ENCODE peak calls at places on chromosomes 4 and X, in eight cellular contexts. One of them, this sample, is unnamed.

GRCh38 chrX:15244421-15244820 is 25.5 kb downstream of the ASB9 start:
- DNase-seq in activated naive CD8-positive, alpha-beta T cell treated with anti-CD3 and anti-CD28 coated beads for 36 hours: no peak
- DNase-seq in NT2/D1: no peak
- DNase-seq in H54: no peak
- DNase-seq in central memory CD4-positive, alpha-beta T cell: no peak
- DNase-seq in T-helper 17 cell: no peak
- DNase-seq in NCI-H1417: no peak
- DNase-seq in T-helper 2 cell: no peak
- DNase-seq in this sample: no peak

GRCh38 chr4:151184523-151185458 is 85.4 kb downstream of the RPS3A start:
- DNase-seq in T-helper 2 cell: no peak
- DNase-seq in activated naive CD8-positive, alpha-beta T cell treated with anti-CD3 and anti-CD28 coated beads for 36 hours: no peak
- DNase-seq in central memory CD4-positive, alpha-beta T cell: no peak
- DNase-seq in NCI-H1417: peak
- DNase-seq in NT2/D1: no peak
- DNase-seq in T-helper 17 cell: no peak
- DNase-seq in H54: peak
- DNase-seq in this sample: no peak

GRCh38 chr4:123869517-123870282 is 473.1 kb downstream of the SPRY1 start:
- DNase-seq in activated naive CD8-positive, alpha-beta T cell treated with anti-CD3 and anti-CD28 coated beads for 36 hours: no peak
- DNase-seq in H54: no peak
- DNase-seq in T-helper 17 cell: no peak
- DNase-seq in central memory CD4-positive, alpha-beta T cell: no peak
- DNase-seq in NCI-H1417: peak
- DNase-seq in NT2/D1: no peak
- DNase-seq in T-helper 2 cell: no peak
- DNase-seq in this sample: no peak

GRCh38 chr4:55868691-55869090 is 15.2 kb downstream of the EXOC1 start:
- DNase-seq in activated naive CD8-positive, alpha-beta T cell treated with anti-CD3 and anti-CD28 coated beads for 36 hours: no peak
- DNase-seq in NT2/D1: no peak
- DNase-seq in T-helper 2 cell: no peak
- DNase-seq in H54: no peak
- DNase-seq in T-helper 17 cell: no peak
- DNase-seq in NCI-H1417: no peak
- DNase-seq in central memory CD4-positive, alpha-beta T cell: no peak
- DNase-seq in this sample: no peak

GRCh38 chr4:108794136-108794535 is 31.3 kb upstream of the ETNPPL start:
- DNase-seq in activated naive CD8-positive, alpha-beta T cell treated with anti-CD3 and anti-CD28 coated beads for 36 hours: no peak
- DNase-seq in NT2/D1: no peak
- DNase-seq in NCI-H1417: no peak
- DNase-seq in central memory CD4-positive, alpha-beta T cell: no peak
- DNase-seq in T-helper 17 cell: no peak
- DNase-seq in T-helper 2 cell: no peak
- DNase-seq in H54: no peak
- DNase-seq in this sample: no peak

GRCh38 chrX:154332561-154332960 is 37.0 kb downstream of the TKTL1 start:
- DNase-seq in NCI-H1417: no peak
- DNase-seq in H54: no peak
- DNase-seq in T-helper 17 cell: no peak
- DNase-seq in central memory CD4-positive, alpha-beta T cell: no peak
- DNase-seq in activated naive CD8-positive, alpha-beta T cell treated with anti-CD3 and anti-CD28 coated beads for 36 hours: no peak
- DNase-seq in NT2/D1: no peak
- DNase-seq in T-helper 2 cell: no peak
- DNase-seq in this sample: no peak

GRCh38 chr4:186621959-186622553 is 66.7 kb upstream of the MTNR1A start:
- DNase-seq in activated naive CD8-positive, alpha-beta T cell treated with anti-CD3 and anti-CD28 coated beads for 36 hours: no peak
- DNase-seq in NCI-H1417: no peak
- DNase-seq in T-helper 2 cell: no peak
- DNase-seq in central memory CD4-positive, alpha-beta T cell: no peak
- DNase-seq in T-helper 17 cell: no peak
- DNase-seq in H54: peak
- DNase-seq in NT2/D1: no peak
- DNase-seq in this sample: no peak

GRCh38 chr4:6225469-6225868 is 25.1 kb upstream of the JAKMIP1 start:
- DNase-seq in T-helper 17 cell: no peak
- DNase-seq in T-helper 2 cell: no peak
- DNase-seq in central memory CD4-positive, alpha-beta T cell: no peak
- DNase-seq in activated naive CD8-positive, alpha-beta T cell treated with anti-CD3 and anti-CD28 coated beads for 36 hours: no peak
- DNase-seq in NCI-H1417: no peak
- DNase-seq in H54: peak
- DNase-seq in NT2/D1: peak
- DNase-seq in this sample: no peak

GRCh38 chr4:13415068-13415785 is 68.9 kb downstream of the RAB28 start:
- DNase-seq in NCI-H1417: no peak
- DNase-seq in T-helper 2 cell: no peak
- DNase-seq in NT2/D1: no peak
- DNase-seq in central memory CD4-positive, alpha-beta T cell: no peak
- DNase-seq in activated naive CD8-positive, alpha-beta T cell treated with anti-CD3 and anti-CD28 coated beads for 36 hours: no peak
- DNase-seq in T-helper 17 cell: no peak
- DNase-seq in H54: no peak
- DNase-seq in this sample: no peak

GRCh38 chr4:176981074-176981473 is 188.4 kb upstream of the VEGFC start:
- DNase-seq in T-helper 17 cell: no peak
- DNase-seq in T-helper 2 cell: no peak
- DNase-seq in H54: no peak
- DNase-seq in NCI-H1417: no peak
- DNase-seq in central memory CD4-positive, alpha-beta T cell: no peak
- DNase-seq in NT2/D1: no peak
- DNase-seq in activated naive CD8-positive, alpha-beta T cell treated with anti-CD3 and anti-CD28 coated beads for 36 hours: no peak
- DNase-seq in this sample: no peak

GRCh38 chr4:526189-526909 is 27.3 kb downstream of the PIGG start:
- DNase-seq in NCI-H1417: no peak
- DNase-seq in activated naive CD8-positive, alpha-beta T cell treated with anti-CD3 and anti-CD28 coated beads for 36 hours: no peak
- DNase-seq in H54: no peak
- DNase-seq in T-helper 2 cell: no peak
- DNase-seq in NT2/D1: peak
- DNase-seq in T-helper 17 cell: no peak
- DNase-seq in central memory CD4-positive, alpha-beta T cell: no peak
- DNase-seq in this sample: no peak

GRCh38 chr4:187027231-187027760 is 303.6 kb upstream of the FAT1 start:
- DNase-seq in T-helper 2 cell: no peak
- DNase-seq in H54: no peak
- DNase-seq in activated naive CD8-positive, alpha-beta T cell treated with anti-CD3 and anti-CD28 coated beads for 36 hours: no peak
- DNase-seq in T-helper 17 cell: no peak
- DNase-seq in NCI-H1417: peak
- DNase-seq in NT2/D1: no peak
- DNase-seq in central memory CD4-positive, alpha-beta T cell: no peak
- DNase-seq in this sample: no peak

GRCh38 chr4:117676153-117676552 is 358.1 kb upstream of the NDST3 start:
- DNase-seq in central memory CD4-positive, alpha-beta T cell: no peak
- DNase-seq in NCI-H1417: no peak
- DNase-seq in activated naive CD8-positive, alpha-beta T cell treated with anti-CD3 and anti-CD28 coated beads for 36 hours: no peak
- DNase-seq in T-helper 17 cell: no peak
- DNase-seq in T-helper 2 cell: no peak
- DNase-seq in H54: no peak
- DNase-seq in NT2/D1: no peak
- DNase-seq in this sample: no peak

GRCh38 chr4:5730993-5731975 is 20.3 kb downstream of the EVC start:
- DNase-seq in H54: no peak
- DNase-seq in T-helper 2 cell: no peak
- DNase-seq in NT2/D1: no peak
- DNase-seq in activated naive CD8-positive, alpha-beta T cell treated with anti-CD3 and anti-CD28 coated beads for 36 hours: no peak
- DNase-seq in T-helper 17 cell: no peak
- DNase-seq in central memory CD4-positive, alpha-beta T cell: no peak
- DNase-seq in NCI-H1417: no peak
- DNase-seq in this sample: no peak

This sample was measured in right atrium auricular region.